ENCODE peak calls at places on chromosomes 1 and 21, in seven cellular contexts. K is Caco-2; R is CD8-positive, alpha-beta memory T cell; C is uterus; U is stomach; V is GM12878; J is NT2/D1. G is an unnamed sample. For H3K9me3, the result is how much of the 10 kb centered on the place peaks cover.

GRCh38 chr1:229952670-229953520 is 114.1 kb upstream of the GALNT2 start:
- DNase-seq in V (no peak), C (no peak), U (no peak), R (no peak), K (no peak), J (no peak), G (no peak)

GRCh38 chr1:33322109-33322508 is 1.2 kb upstream of the A3GALT2 start:
- DNase-seq in R (no peak), K (no peak), U (no peak), J (no peak), V (no peak), C (no peak), G (no peak)

GRCh38 chr21:37758997-37759396 is 157.3 kb downstream of the KCNJ6 start:
- DNase-seq in J (peak), C (no peak), V (no peak), K (peak), R (no peak), U (peak), G (no peak)

GRCh38 chr1:43043695-43044094 is 85.0 kb upstream of the SLC2A1 start:
- DNase-seq in V (no peak), R (no peak), K (no peak), U (no peak), C (no peak), J (no peak), G (no peak)

GRCh38 chr1:80212021-80212420 is 1205.5 kb upstream of the ADGRL4 start:
- DNase-seq in J (no peak), V (no peak), R (no peak), C (no peak), U (no peak), K (no peak), G (no peak)

GRCh38 chr1:240598602-240599001 is 13.4 kb downstream of the GREM2 start:
- DNase-seq in J (no peak), K (no peak), C (no peak), V (no peak), R (no peak), U (no peak), G (no peak)

GRCh38 chr1:234231893-234232276 is 141.4 kb upstream of the COA6 start:
- DNase-seq in K (no peak), U (no peak), C (no peak), J (no peak), R (no peak), V (no peak), G (no peak)

GRCh38 chr1:36178479-36179219 is 22.7 kb downstream of the MAP7D1 start:
- DNase-seq in V (no peak), K (no peak), C (no peak), J (peak), U (peak), R (no peak), G (no peak)

GRCh38 chr1:84613026-84613425 is 38.8 kb upstream of the CTBS start:
- DNase-seq in V (no peak), C (no peak), U (no peak), J (no peak), K (no peak), R (no peak), G (no peak)

GRCh38 chr1:151059342-151060240 is at the start of gene CDC42SE1:
- DNase-seq in K (peak), U (peak), R (peak), V (peak), J (peak), C (peak), G (peak)

GRCh38 chr1:202961220-202961880 is 3.2 kb upstream of the ADIPOR1 start:
- DNase-seq in V (no peak), C (no peak), K (no peak), U (no peak), R (no peak), J (no peak), G (no peak)

GRCh38 chr1:2382621-2383361 is 8.6 kb downstream of the MORN1 start:
- DNase-seq in U (no peak), V (no peak), J (peak), R (no peak), C (no peak), K (peak), G (no peak)

GRCh38 chr1:87591492-87591891 is 262.8 kb downstream of the LMO4 start:
- DNase-seq in R (no peak), U (no peak), V (no peak), J (no peak), C (no peak), K (no peak), G (no peak)

GRCh38 chr1:161951646-161952045 is 72.0 kb downstream of the OLFML2B start:
- DNase-seq in V (no peak), K (no peak), U (no peak), J (no peak), C (no peak), R (no peak), G (no peak)

GRCh38 chr21:40512590-40512989 is 334.4 kb downstream of the DSCAM start:
- DNase-seq in R (no peak), V (no peak), U (no peak), J (peak), C (no peak), K (no peak), G (no peak)

GRCh38 chr1:21050031-21050430 is 126.7 kb downstream of the EIF4G3 start:
- DNase-seq in V (no peak), C (no peak), U (no peak), J (no peak), R (no peak), K (no peak), G (no peak)

GRCh38 chr1:181359012-181359411 is 124.3 kb upstream of the CACNA1E start:
- DNase-seq in U (no peak), V (no peak), K (no peak), J (no peak), R (no peak), C (no peak), G (no peak)

GRCh38 chr1:184112176-184112948 is 60.8 kb downstream of the TSEN15 start:
- DNase-seq in U (no peak), V (no peak), C (no peak), J (no peak), K (no peak), R (no peak), G (no peak)

GRCh38 chr1:97270508-97271307 is 549.1 kb downstream of the PTBP2 start:
- DNase-seq in U (no peak), K (no peak), V (no peak), J (no peak), C (no peak), R (no peak), G (no peak)

GRCh38 chr1:38527373-38527966 is 332.1 kb downstream of the RRAGC start:
- DNase-seq in J (no peak), U (peak), V (peak), C (no peak), R (peak), K (no peak), G (no peak)

GRCh38 chr1:152884085-152884484 is 6.0 kb downstream of the SMCP start:
- DNase-seq in U (no peak), J (no peak), V (no peak), K (no peak), R (no peak), C (no peak), G (no peak)
- H3K9me3 ChIP-seq in U (under half), J (under half), V (under half), K (under half), R (under half), C (under half), G (under half)

DNA sequence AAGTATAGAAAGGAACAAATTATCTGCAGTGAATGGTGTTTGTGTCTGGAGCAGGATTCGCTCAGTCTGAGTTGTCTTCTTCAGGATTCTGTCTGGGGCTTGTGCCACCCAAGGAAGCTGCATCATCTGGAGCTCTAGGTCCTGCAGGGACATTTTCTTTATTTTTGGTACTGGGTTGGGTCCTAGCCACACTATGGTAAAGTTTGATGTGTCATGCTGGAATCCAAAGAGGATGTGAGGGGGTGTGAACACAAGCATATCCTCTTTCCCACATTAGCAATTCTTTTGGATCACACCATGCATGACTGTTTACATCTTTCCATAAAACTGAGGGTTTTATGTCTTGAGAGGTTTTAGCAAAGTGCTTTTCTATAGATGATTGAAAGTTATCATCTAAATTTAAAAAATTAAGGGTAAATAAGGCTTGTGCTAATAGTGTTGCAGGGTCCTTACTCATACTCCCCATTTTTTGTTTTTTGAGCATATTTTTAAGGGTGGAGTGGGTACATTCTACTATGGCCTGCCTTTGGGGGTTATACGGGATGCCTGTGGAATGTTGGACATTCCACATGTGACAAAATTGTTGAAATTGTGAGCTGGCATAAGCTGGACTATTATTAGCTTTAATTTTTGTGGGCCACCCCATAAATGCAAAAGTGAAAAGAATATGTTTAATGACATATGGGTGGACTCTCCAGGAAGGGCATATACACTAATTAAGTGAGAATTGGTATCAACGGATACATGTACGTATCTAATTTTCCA is 152.0 kb upstream of the HMCN1 start:
- DNase-seq in J (no peak), K (no peak), V (no peak), U (no peak), C (no peak), R (no peak), G (no peak)
- H3K9me3 ChIP-seq in J (half or more), K (half or more), V (under half), U (half or more), C (under half), R (under half), G (under half)

DNA sequence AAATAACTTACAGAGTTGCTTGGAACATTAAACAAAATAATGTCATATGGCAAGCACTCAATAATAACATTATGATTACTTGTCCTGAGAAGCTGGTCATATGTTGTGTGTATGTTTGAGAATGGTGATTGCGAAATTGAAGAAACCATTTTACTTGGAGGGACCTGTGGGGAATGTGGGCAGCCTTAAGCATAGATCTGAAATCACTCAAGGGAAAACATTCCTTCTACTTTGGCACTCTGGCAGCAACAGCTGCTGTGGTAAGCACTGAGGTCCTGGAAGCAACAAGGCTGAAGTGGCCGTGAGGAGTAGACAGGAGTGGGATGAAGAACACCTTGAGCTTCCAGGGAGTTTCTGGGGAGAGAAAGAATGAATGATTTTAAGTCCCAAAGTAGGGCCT is 165.4 kb upstream of the ADAMTS5 start:
- DNase-seq in R (no peak), K (no peak), J (no peak), V (no peak), U (no peak), C (no peak), G (no peak)
- H3K9me3 ChIP-seq in R (under half), K (under half), J (under half), V (under half), U (under half), C (under half), G (under half)

DNA sequence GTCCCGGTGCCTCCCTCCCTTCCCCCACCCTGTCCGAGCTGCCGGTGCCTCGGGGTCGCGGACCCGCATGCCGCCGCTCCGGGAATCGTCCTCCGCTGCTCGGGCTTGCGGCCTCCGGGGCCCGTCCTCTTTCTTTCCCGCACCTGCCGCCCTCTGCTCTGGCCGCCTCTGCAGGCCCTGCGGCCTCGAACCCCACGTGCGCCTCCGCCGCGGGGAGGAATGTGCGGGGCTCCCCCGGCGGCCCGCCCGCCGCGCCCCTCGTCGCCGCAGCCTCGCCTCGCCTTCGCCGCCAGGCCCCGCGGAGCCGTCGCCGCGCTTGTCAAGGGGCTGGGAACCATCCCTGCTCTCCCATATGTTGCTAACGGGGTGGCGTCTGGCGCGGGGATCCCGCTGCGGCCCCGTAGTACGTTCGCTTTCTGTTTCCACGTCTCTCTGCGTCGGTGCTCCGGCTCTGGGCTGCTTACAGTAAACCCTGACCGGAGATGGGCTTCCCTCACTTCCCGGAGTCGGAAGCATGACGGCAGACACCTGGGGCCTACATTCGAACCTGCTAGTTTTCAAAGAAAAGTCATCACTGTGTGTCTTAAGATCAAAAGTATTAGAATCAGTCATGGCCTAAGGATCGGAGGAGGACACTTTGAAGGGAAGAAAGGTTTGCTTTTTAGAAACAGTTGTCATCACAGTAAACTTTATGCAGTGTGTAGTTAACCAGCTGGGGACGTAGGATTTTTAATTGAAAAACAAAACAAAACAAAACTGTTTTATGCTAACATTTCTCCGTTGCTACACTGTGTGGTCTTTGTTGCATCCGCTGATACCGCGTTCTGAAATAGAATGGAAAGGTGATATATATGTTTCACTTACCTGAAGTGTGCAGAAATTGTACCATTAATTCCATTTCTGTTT is 68.9 kb downstream of the SLC35A3 start:
- DNase-seq in K (peak), R (peak), U (peak), V (no peak), C (peak), J (no peak), G (peak)
- H3K9me3 ChIP-seq in K (under half), R (under half), U (under half), V (under half), C (under half), J (under half), G (under half)

DNA sequence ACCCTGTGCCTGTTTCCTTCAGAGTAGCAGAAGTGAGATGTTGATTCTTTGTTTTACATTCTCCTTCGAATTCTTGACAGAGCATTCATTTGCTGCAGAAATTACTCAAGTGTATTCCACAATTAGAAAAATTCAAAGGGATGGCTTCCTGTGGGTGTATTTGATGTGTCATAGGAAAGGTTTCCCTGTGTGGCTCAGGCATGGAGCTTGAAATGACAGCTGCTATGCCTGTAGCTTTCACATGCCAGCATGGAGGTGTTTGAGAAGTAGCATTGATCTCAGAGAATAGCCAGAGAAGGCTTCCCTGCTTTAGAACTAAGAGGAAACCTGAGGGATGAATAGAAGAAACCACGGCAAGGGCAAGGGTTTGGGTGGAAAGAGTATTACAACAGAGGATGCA is 317.2 kb upstream of the DEPDC1 start:
- DNase-seq in K (no peak), U (no peak), R (no peak), C (no peak), V (no peak), J (no peak), G (no peak)
- H3K9me3 ChIP-seq in K (under half), U (under half), R (under half), C (under half), V (under half), J (under half), G (under half)

GRCh38 chr1:4006676-4007374 is 106.8 kb upstream of the C1orf174 start:
- DNase-seq in C (no peak), R (no peak), K (no peak), J (no peak), U (no peak), V (no peak), G (no peak)
- H3K9me3 ChIP-seq in C (under half), R (under half), K (under half), J (under half), U (under half), V (under half), G (under half)

GRCh38 chr1:152516082-152516481 is 1.8 kb downstream of the CRCT1 start:
- DNase-seq in U (no peak), C (no peak), R (no peak), K (no peak), V (no peak), J (no peak), G (no peak)

GRCh38 chr1:152514715-152515453 is 602 bp downstream of the CRCT1 start:
- DNase-seq in R (no peak), U (no peak), C (no peak), V (no peak), K (no peak), J (no peak), G (no peak)

GRCh38 chr1:152513081-152513480 is 1.2 kb upstream of the CRCT1 start:
- DNase-seq in V (no peak), K (no peak), C (no peak), U (no peak), J (no peak), R (no peak), G (no peak)

GRCh38 chr1:152517237-152517811 is 3.0 kb downstream of the CRCT1 start:
- DNase-seq in R (no peak), K (no peak), J (no peak), C (peak), U (no peak), V (no peak), G (no peak)

GRCh38 chr1:152515454-152515823 is 1.2 kb downstream of the CRCT1 start:
- DNase-seq in C (no peak), R (no peak), J (peak), U (no peak), V (no peak), K (no peak), G (no peak)
- H3K9me3 ChIP-seq in C (under half), R (under half), J (under half), U (under half), V (under half), K (under half), G (under half)

DNA sequence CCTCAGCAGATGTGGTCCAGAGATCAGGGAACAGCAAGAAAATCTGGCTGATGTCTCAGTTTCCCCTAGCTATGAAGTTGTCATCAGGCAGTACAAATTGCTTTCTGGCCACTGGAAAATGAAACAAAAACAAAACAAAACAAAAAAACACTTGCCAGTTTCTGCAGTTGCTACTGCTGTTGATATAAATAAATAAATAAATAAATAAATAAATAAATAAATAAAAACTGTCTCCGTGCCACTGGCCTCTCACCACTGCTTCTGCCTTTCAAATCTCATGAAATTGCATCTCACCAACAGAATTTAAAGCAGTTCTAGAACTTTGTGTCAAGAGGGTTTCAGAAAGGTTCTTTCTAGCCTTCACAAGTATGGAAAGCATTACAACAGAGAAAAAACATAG is 62.9 kb downstream of the C1orf87 start:
- DNase-seq in J (no peak), R (no peak), V (no peak), U (no peak), C (no peak), K (no peak), G (no peak)
- H3K9me3 ChIP-seq in J (under half), R (under half), V (under half), U (under half), C (under half), K (under half), G (under half)